ENCODE peak calls at places on chromosomes 5 and 9, in five cellular contexts. I is left kidney, O is memory B cell, E is activated T-helper 1 cell treated with Interleukin-2 at 50 U/mL for 16 hours, U is iris pigment epithelial cell. N is an unnamed sample.

GRCh38 chr9:134425401-134425800 is 99.1 kb downstream of the RXRA start:
- DNase-seq in I (no peak), O (no peak), E (no peak), U (no peak), N (no peak)

GRCh38 chr9:134488251-134488900 is 153.2 kb upstream of the COL5A1 start:
- DNase-seq in I (no peak), O (no peak), E (no peak), U (no peak), N (no peak)

GRCh38 chr9:70563437-70564204 is 149.2 kb upstream of the KLF9 start:
- DNase-seq in I (no peak), O (peak), E (no peak), U (peak), N (no peak)

GRCh38 chr9:92055624-92056023 is 59.6 kb downstream of the SPTLC1 start:
- DNase-seq in I (no peak), O (no peak), E (no peak), U (no peak), N (no peak)

GRCh38 chr5:26847041-26847736 is 191.2 kb downstream of the CDH9 start:
- DNase-seq in I (peak), O (no peak), E (no peak), U (peak), N (no peak)

GRCh38 chr5:56412601-56413379 is 179.7 kb upstream of the ANKRD55 start:
- DNase-seq in I (no peak), O (peak), E (no peak), U (no peak), N (no peak)

GRCh38 chr5:170731052-170731451 is 52.5 kb upstream of the GABRP start:
- DNase-seq in I (no peak), O (no peak), E (no peak), U (no peak), N (no peak)

GRCh38 chr9:75713373-75713772 is 177.1 kb upstream of the PCSK5 start:
- DNase-seq in I (no peak), O (no peak), E (no peak), U (no peak), N (no peak)

GRCh38 chr9:26375448-26375847 is 517.2 kb downstream of the CAAP1 start:
- DNase-seq in I (no peak), O (no peak), E (no peak), U (peak), N (peak)

GRCh38 chr5:95712347-95712958 is 18.7 kb upstream of the RHOBTB3 start:
- DNase-seq in I (no peak), O (no peak), E (no peak), U (peak), N (peak)

GRCh38 chr5:26700759-26701384 is 337.5 kb downstream of the CDH9 start:
- DNase-seq in I (peak), O (no peak), E (no peak), U (peak), N (peak)

GRCh38 chr9:126033318-126033717 is 286.1 kb downstream of the PBX3 start:
- DNase-seq in I (no peak), O (no peak), E (no peak), U (no peak), N (no peak)

GRCh38 chr9:133592731-133593409 is 16.3 kb downstream of the FAM163B start:
- DNase-seq in I (no peak), O (no peak), E (no peak), U (peak), N (no peak)

GRCh38 chr9:4994166-4994890 is 9.3 kb downstream of the JAK2 start:
- DNase-seq in I (no peak), O (no peak), E (no peak), U (peak), N (no peak)

GRCh38 chr5:143497749-143498148 is 94.3 kb upstream of the NR3C1 start:
- DNase-seq in I (no peak), O (no peak), E (no peak), U (no peak), N (no peak)

GRCh38 chr9:16867571-16868311 is 2.7 kb downstream of the BNC2 start:
- DNase-seq in I (peak), O (no peak), E (no peak), U (peak), N (peak)

N was measured in HS-5.